ENCODE peak calls at places on chromosome 15, in nine cellular contexts. F, X, Z, L, K, D, C, H and M are unnamed samples.

GRCh38 chr15:70086636-70087035 is 11.1 kb downstream of the TLE3 start:
- DNase-seq in K (peak; percentile 70), C (no peak), X (no peak), L (no peak), F (no peak), D (no peak), H (peak; percentile 18), Z (no peak), M (no peak)

GRCh38 chr15:58987036-58987435 is 427 bp upstream of the RNF111 start:
- DNase-seq in C (no peak), X (peak; percentile 53), L (no peak), F (no peak), Z (no peak), H (no peak), K (no peak), D (no peak), M (no peak)

GRCh38 chr15:60731583-60732130 is 252.7 kb upstream of the ICE2 start:
- DNase-seq in X (no peak), F (no peak), K (no peak), C (no peak), H (no peak), Z (no peak), L (no peak), D (no peak), M (no peak)

GRCh38 chr15:62711691-62712454 is 330.7 kb upstream of the TPM1 start:
- DNase-seq in D (no peak), L (no peak), K (no peak), C (no peak), F (no peak), X (peak; percentile 55), H (no peak), Z (no peak), M (no peak)

GRCh38 chr15:79004336-79004735 is 59.5 kb upstream of the CTSH start:
- DNase-seq in C (peak; percentile 65), K (no peak), H (peak; percentile 93), X (peak; percentile 81), F (no peak), Z (no peak), D (peak; percentile 69), L (no peak), M (no peak)

GRCh38 chr15:60128000-60128376 is 123.9 kb downstream of the FOXB1 start:
- DNase-seq in C (peak; percentile 28), L (no peak), K (no peak), H (no peak), F (no peak), D (no peak), Z (no peak), X (no peak), M (peak; percentile 59)

GRCh38 chr15:75025102-75025501 is 1.7 kb downstream of the PPCDC start:
- DNase-seq in K (no peak), Z (no peak), L (no peak), C (no peak), F (no peak), H (peak; percentile 43), X (no peak), D (no peak), M (no peak)

GRCh38 chr15:67165653-67166260 is 88.7 kb downstream of the AAGAB start:
- DNase-seq in D (peak; percentile 56), C (peak; percentile 77), X (peak; percentile 59), F (no peak), L (no peak), K (no peak), Z (no peak), H (no peak), M (no peak)

GRCh38 chr15:74891469-74891868 is 1.6 kb downstream of the MPI start:
- DNase-seq in H (no peak), K (no peak), C (no peak), L (peak; percentile 27), X (no peak), D (no peak), F (no peak), Z (no peak), M (no peak)

GRCh38 chr15:82103500-82103899 is 57.7 kb upstream of the MEX3B start:
- DNase-seq in X (no peak), H (no peak), F (no peak), K (no peak), Z (no peak), C (no peak), D (no peak), L (no peak), M (no peak)

GRCh38 chr15:67103432-67103831 is 38.0 kb downstream of the SMAD3 start:
- DNase-seq in H (no peak), F (no peak), C (no peak), L (no peak), K (peak; percentile 63), D (no peak), X (no peak), Z (no peak), M (no peak)

GRCh38 chr15:78049691-78050440 is 27.6 kb downstream of the TBC1D2B start:
- DNase-seq in L (no peak), Z (no peak), F (no peak), K (peak; percentile 85), X (no peak), C (no peak), H (peak; percentile 53), D (peak; percentile 67), M (no peak)

GRCh38 chr15:51629612-51630011 is 7.0 kb upstream of the DMXL2 start:
- DNase-seq in C (no peak), D (peak; percentile 74), F (no peak), Z (no peak), H (no peak), L (no peak), X (peak; percentile 42), K (no peak), M (no peak)

GRCh38 chr15:74651251-74651741 is 35.7 kb downstream of the CLK3 start:
- DNase-seq in L (no peak), D (no peak), X (no peak), F (no peak), Z (no peak), K (no peak), C (no peak), H (no peak), M (no peak)

GRCh38 chr15:62624541-62625399 is 417.8 kb upstream of the TPM1 start:
- DNase-seq in X (peak; percentile 61), Z (no peak), D (peak; percentile 50), L (no peak), K (no peak), C (peak; percentile 42), H (no peak), F (no peak), M (no peak)

GRCh38 chr15:78390823-78391222 is 47.2 kb upstream of the IREB2 start:
- DNase-seq in K (no peak), D (no peak), H (no peak), X (no peak), Z (no peak), L (peak; percentile 1), C (no peak), F (no peak), M (no peak)

GRCh38 chr15:95470997-95471692 is 859.4 kb upstream of the NR2F2 start:
- DNase-seq in F (no peak), Z (no peak), D (peak; percentile 90), L (no peak), H (no peak), C (peak; percentile 43), K (no peak), X (no peak), M (peak; percentile 67)

GRCh38 chr15:36933239-36933990 is 166.9 kb downstream of the MEIS2 start:
- DNase-seq in C (no peak), D (no peak), X (no peak), Z (no peak), K (no peak), F (no peak), H (no peak), L (no peak), M (no peak)

GRCh38 chr15:60358935-60359672 is 38.7 kb downstream of the ANXA2 start:
- DNase-seq in K (no peak), D (peak; percentile 68), L (peak; percentile 48), F (no peak), H (no peak), C (peak; percentile 74), X (peak; percentile 89), Z (no peak), M (no peak)

GRCh38 chr15:74134387-74135027 is 4.1 kb downstream of the ISLR2 start:
- DNase-seq in C (no peak), H (no peak), X (peak; percentile 55), D (no peak), Z (peak; percentile 40), L (peak; percentile 53), F (no peak), K (no peak), M (peak; percentile 79)

GRCh38 chr15:35507932-35508638 is 37.9 kb downstream of the DPH6 start:
- DNase-seq in L (no peak), C (no peak), Z (no peak), X (no peak), D (no peak), F (no peak), H (no peak), K (no peak), M (no peak)
- H3K4me3 ChIP-seq in L (no peak overlapping the region), C (no peak overlapping the region), Z (no peak overlapping the region), X (no peak overlapping the region), D (no peak overlapping the region), F (no peak overlapping the region), H (no peak overlapping the region), K (no peak overlapping the region), M (no peak overlapping the region)

DNA sequence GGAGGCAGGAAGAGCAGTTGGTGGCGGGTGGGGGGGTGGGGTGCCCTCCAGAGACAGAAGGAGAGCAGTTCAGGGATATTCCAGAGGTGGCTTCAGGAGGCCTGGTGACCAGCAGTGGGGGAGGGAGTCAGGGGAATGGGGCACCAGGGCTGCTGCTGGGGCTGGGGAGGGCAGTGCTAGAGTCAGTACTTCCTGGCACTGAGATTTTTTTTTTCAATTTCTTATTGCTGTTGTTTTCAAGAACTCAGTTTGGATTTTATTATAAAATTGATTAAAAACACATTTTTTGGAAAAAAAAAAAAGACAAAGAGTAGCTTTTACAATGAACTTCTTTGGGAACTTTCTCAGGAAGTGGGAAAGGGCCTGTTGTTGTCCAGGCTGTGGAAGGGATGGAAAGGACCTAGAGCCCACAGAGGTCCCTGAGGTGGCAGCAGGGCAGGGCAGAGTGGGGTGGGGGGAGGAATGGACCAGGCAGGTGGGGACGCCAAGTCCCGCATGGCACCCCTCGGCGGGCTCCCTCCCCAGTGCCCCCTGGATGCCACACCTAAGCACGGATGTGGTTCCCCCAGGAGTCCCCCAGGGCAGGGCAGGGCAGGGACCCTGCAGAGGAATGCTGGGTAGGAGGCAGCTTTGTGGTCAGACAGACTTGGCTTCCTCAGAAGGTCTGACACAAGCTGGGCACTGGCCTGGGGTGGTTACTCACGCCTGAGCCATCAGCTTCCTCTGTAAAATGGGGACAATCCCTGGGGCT is 8.5 kb upstream of the ANPEP start:
- DNase-seq in K (peak; percentile 83), H (no peak), Z (no peak), X (no peak), F (no peak), D (peak; percentile 48), L (no peak), C (no peak), M (peak; percentile 16)
- H3K27ac ChIP-seq in K (peak overlapping the region; percentile 88), H (no peak overlapping the region), Z (no peak overlapping the region), X (no peak overlapping the region), F (no peak overlapping the region), D (no peak overlapping the region), L (no peak overlapping the region), C (no peak overlapping the region), M (no peak overlapping the region)

GRCh38 chr15:40014390-40014789 is 24.6 kb downstream of the SRP14 start:
- DNase-seq in L (no peak), H (no peak), D (no peak), F (no peak), C (no peak), K (no peak), Z (no peak), X (no peak), M (no peak)
- H3K4me3 ChIP-seq in L (no peak overlapping the region), H (no peak overlapping the region), D (no peak overlapping the region), F (no peak overlapping the region), C (no peak overlapping the region), K (no peak overlapping the region), Z (no peak overlapping the region), X (no peak overlapping the region), M (no peak overlapping the region)

GRCh38 chr15:65263313-65263712 is 23.4 kb downstream of the PARP16 start:
- DNase-seq in X (no peak), D (no peak), K (no peak), L (no peak), Z (no peak), F (no peak), C (no peak), H (no peak), M (no peak)
- H3K27ac ChIP-seq in X (no peak overlapping the region), D (no peak overlapping the region), K (no peak overlapping the region), L (peak overlapping the region; percentile 62), Z (no peak overlapping the region), F (no peak overlapping the region), C (no peak overlapping the region), H (no peak overlapping the region), M (no peak overlapping the region)